ENCODE peak calls at places on chromosomes 5 and 9, in ten cellular contexts. Q is GM12878; W is neural progenitor cell; F is esophagus squamous epithelium; I is fibroblast of lung; R is heart right ventricle; X is CD4-positive, alpha-beta T cell; Y is CD8-positive, alpha-beta T cell; M is pancreas; Z is heart left ventricle. H is an unnamed sample.
A peak's percentile ranks its signal among the peaks of the same experiment; 100 is the strongest.

GRCh38 chr5:178466342-178466741 is 123.9 kb downstream of the COL23A1 start:
- DNase-seq in Z (no peak), F (no peak), Q (no peak), I (no peak), M (no peak), Y (peak; percentile 17), W (no peak), R (no peak), X (no peak), H (no peak)

GRCh38 chr9:88651682-88652633 is 117.0 kb downstream of the NXNL2 start:
- DNase-seq in Y (no peak), Z (peak; percentile 86), M (no peak), W (no peak), X (no peak), R (peak; percentile 78), I (peak; percentile 99), Q (no peak), F (no peak), H (peak; percentile 93)

GRCh38 chr5:39420482-39421145 is 4.2 kb downstream of the DAB2 start:
- DNase-seq in Z (peak; percentile 82), X (no peak), Y (no peak), R (peak; percentile 40), Q (no peak), F (no peak), W (peak; percentile 27), I (peak; percentile 88), M (no peak), H (peak; percentile 87)

GRCh38 chr5:111375645-111376044 is 136.7 kb downstream of the STARD4 start:
- DNase-seq in F (no peak), M (no peak), W (no peak), Z (no peak), R (no peak), I (no peak), X (no peak), Q (no peak), Y (no peak), H (no peak)

GRCh38 chr9:128615571-128615970 is 41.1 kb downstream of the DYNC2I2 start:
- DNase-seq in W (no peak), Q (no peak), M (peak; percentile 37), Y (no peak), I (no peak), F (no peak), X (no peak), R (no peak), Z (no peak), H (no peak)

GRCh38 chr9:115978739-115979138 is 174.9 kb upstream of the PAPPA start:
- DNase-seq in I (peak; percentile 69), M (no peak), Q (no peak), Y (no peak), Z (no peak), R (no peak), W (no peak), X (no peak), F (no peak), H (no peak)

GRCh38 chr5:154801083-154801482 is 45.9 kb downstream of the LARP1 start:
- DNase-seq in I (peak; percentile 63), F (no peak), Q (no peak), R (no peak), Z (no peak), X (no peak), Y (no peak), M (no peak), W (no peak), H (no peak)

GRCh38 chr9:109520475-109521132 is 22.5 kb upstream of the PTPN3 start:
- DNase-seq in I (peak; percentile 56), Q (peak; percentile 27), R (no peak), M (peak; percentile 65), Z (no peak), W (peak; percentile 85), Y (no peak), F (no peak), X (no peak), H (no peak)

GRCh38 chr5:152185547-152186234 is 219.4 kb downstream of the NMUR2 start:
- DNase-seq in R (peak; percentile 32), Z (peak; percentile 68), W (no peak), Q (no peak), M (no peak), F (no peak), Y (no peak), X (no peak), I (no peak), H (no peak)

GRCh38 chr5:67805666-67806348 is 409.7 kb upstream of the PIK3R1 start:
- DNase-seq in F (no peak), Y (no peak), I (no peak), M (no peak), W (peak; percentile 71), Q (no peak), R (no peak), X (no peak), Z (no peak), H (no peak)

GRCh38 chr9:76136986-76137385 is 246.5 kb downstream of the PCSK5 start:
- DNase-seq in I (peak; percentile 77), Y (no peak), W (no peak), F (no peak), R (no peak), Z (no peak), M (no peak), X (no peak), Q (no peak), H (no peak)

GRCh38 chr5:170769898-170770416 is 13.6 kb upstream of the GABRP start:
- DNase-seq in X (no peak), Q (no peak), W (no peak), R (no peak), Z (no peak), I (no peak), M (no peak), Y (no peak), F (no peak), H (no peak)

GRCh38 chr5:541148-541887 is 17.1 kb upstream of the SLC9A3 start:
- DNase-seq in I (no peak), Y (no peak), F (no peak), X (no peak), W (peak; percentile 40), M (peak; percentile 52), Q (no peak), Z (peak; percentile 15), R (peak; percentile 8), H (peak; percentile 70)

GRCh38 chr9:70488098-70488792 is 73.8 kb upstream of the KLF9 start:
- DNase-seq in Q (no peak), F (no peak), X (no peak), I (no peak), Z (no peak), R (no peak), W (no peak), M (no peak), Y (no peak), H (no peak)
- H3K27ac ChIP-seq in Q (no peak overlapping the region), F (peak overlapping the region; percentile 59), X (no peak overlapping the region), I (no peak overlapping the region), Z (no peak overlapping the region), R (no peak overlapping the region), W (no peak overlapping the region), M (no peak overlapping the region), Y (no peak overlapping the region), H (peak overlapping the region; percentile 38)

DNA sequence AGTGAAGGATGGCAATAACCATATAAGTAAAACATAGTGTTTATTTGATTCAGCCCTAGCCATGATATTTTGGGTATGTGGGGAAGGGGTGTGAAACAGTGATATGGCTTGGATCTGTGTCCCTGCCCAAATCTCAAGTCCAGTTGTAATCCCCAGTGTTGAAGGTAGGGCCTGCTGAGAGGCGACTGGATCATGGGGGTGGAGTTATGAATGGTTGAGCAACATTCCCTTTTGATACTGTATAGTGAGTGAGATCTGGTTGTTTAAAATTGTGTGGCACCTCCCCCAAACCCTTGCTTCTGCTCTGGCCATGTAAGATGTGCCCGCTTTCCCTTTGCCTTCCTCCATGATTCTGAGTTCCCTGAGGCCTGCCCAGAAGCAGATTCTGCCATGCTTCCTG is 1804.6 kb downstream of the MAT2B start:
- DNase-seq in Y (no peak), I (no peak), F (no peak), X (no peak), M (no peak), R (no peak), Q (no peak), Z (no peak), W (no peak), H (no peak)
- H3K9me3 ChIP-seq in Y (no peaks in the 10 kb centered on the region), I (no peaks in the 10 kb centered on the region), F (no peaks in the 10 kb centered on the region), X (no peaks in the 10 kb centered on the region), M (no peaks in the 10 kb centered on the region), R (no peaks in the 10 kb centered on the region), Q (no peaks in the 10 kb centered on the region), Z (no peaks in the 10 kb centered on the region), W (no peaks in the 10 kb centered on the region), H (no peaks in the 10 kb centered on the region)

DNA sequence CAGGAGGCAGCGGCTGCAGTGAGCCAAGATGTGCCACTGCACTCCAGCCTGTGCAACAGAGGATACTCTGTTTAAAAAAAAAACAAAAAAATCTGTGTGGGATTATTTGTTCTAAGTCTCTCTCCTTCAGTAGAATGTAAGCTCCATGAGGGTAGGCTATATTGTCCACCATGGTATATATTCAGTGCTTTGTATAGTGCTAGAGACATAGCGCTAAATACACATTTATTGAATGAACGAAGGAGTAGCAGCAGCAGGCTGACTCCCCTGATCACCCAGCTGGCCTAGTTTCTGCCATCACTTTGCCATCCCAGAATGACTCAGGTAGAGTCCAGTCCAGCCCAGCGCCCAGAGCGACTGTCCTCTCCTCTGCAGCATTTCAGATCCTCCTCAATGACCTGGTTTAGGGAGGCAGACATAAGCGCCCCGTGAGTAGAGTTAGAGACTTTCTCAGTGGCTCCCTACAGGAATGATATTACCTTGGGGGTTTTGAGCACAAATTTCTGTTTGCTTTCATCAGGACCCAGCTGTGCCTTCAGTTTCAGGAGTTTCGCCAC is 716 bp downstream of the HARS1 start:
- DNase-seq in I (no peak), Y (peak; percentile 47), Q (no peak), R (no peak), W (no peak), M (no peak), X (no peak), Z (no peak), F (no peak), H (no peak)
- H3K27ac ChIP-seq in I (peak overlapping the region; percentile 77), Y (peak overlapping the region; percentile 77), Q (peak overlapping the region; percentile 74), R (peak overlapping the region; percentile 88), W (no peak overlapping the region), M (peak overlapping the region; percentile 63), X (peak overlapping the region; percentile 64), Z (peak overlapping the region; percentile 95), F (peak overlapping the region; percentile 85), H (no peak overlapping the region)

DNA sequence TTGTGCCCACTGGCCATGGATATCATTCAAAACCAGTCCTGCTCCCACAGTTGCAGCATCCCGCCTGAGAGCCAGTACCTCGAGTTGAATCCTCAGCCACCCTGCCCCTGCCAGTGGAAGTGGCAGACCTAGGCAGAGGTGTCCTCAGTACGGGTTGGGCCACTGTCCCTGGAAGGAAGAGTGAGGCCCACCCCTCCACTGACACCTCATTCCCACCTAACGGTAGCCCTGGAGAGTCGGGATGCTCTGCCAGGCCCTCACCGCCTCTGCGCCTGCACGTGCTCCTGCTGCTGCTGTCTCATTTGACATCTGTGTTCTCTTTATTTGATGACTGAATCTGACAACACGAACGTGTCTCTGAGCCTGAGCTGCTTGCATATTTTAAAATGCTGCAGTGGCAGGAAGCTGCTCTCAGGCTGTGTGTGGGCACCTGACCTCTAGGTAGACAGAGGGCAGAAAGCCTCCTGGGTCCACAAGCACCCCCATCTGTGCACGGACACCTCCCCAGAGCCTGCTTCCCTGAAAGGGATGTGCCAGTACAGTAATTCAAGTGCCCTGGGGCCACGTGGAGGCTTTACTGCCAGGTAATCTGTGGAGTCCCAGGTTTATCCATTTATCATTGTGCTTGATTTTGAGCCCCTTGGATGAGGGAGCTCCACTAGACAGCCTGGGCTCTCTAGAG is 194.7 kb downstream of the CACNA1B start:
- DNase-seq in Q (no peak), X (no peak), F (no peak), M (peak; percentile 32), R (no peak), Z (no peak), W (no peak), Y (peak; percentile 41), I (no peak), H (peak; percentile 64)
- H3K9me3 ChIP-seq in Q (no peaks in the 10 kb centered on the region), X (no peaks in the 10 kb centered on the region), F (no peaks in the 10 kb centered on the region), M (no peaks in the 10 kb centered on the region), R (no peaks in the 10 kb centered on the region), Z (no peaks in the 10 kb centered on the region), W (no peaks in the 10 kb centered on the region), Y (no peaks in the 10 kb centered on the region), I (no peaks in the 10 kb centered on the region), H (no peaks in the 10 kb centered on the region)